ENCODE peak calls at places on chromosomes 16 and 17, in six cellular contexts. W is fibroblast of lung, Q is upper lobe of left lung, E is heart right ventricle, M is H1, H is HCT116. X is an unnamed sample.

GRCh38 chr17:42878123-42878880 is 22.3 kb upstream of the G6PC1 start:
- DNase-seq in M (peak), W (no peak), E (peak), H (no peak), Q (no peak), X (no peak)

GRCh38 chr16:77660311-77660710 is 62.0 kb upstream of the NUDT7 start:
- DNase-seq in W (peak), Q (no peak), M (peak), E (no peak), H (peak), X (no peak)

GRCh38 chr16:29862383-29862883 is 593 bp downstream of the CDIPT start:
- DNase-seq in E (no peak), H (no peak), Q (no peak), M (no peak), W (no peak), X (peak)

GRCh38 chr16:88773812-88774291 is 11.2 kb downstream of the PIEZO1 start:
- DNase-seq in Q (peak), H (no peak), M (no peak), E (peak), W (peak), X (no peak)

GRCh38 chr17:40071720-40072480 is 9.1 kb downstream of the THRA start:
- DNase-seq in Q (peak), W (peak), H (no peak), E (peak), M (no peak), X (no peak)

GRCh38 chr17:52276609-52277008 is 118.1 kb upstream of the CA10 start:
- DNase-seq in M (no peak), E (no peak), Q (no peak), H (no peak), W (no peak), X (no peak)

GRCh38 chr16:15583526-15583925 is 59.4 kb downstream of the MARF1 start:
- DNase-seq in Q (no peak), H (no peak), W (no peak), M (no peak), E (no peak), X (no peak)

GRCh38 chr17:75676461-75676860 is 9.3 kb downstream of the SAP30BP start:
- DNase-seq in H (no peak), M (no peak), Q (no peak), E (no peak), W (no peak), X (no peak)

GRCh38 chr17:51120357-51120738 is 320 bp downstream of the SPAG9 start:
- DNase-seq in Q (peak), H (no peak), M (no peak), W (peak), E (no peak), X (peak)

GRCh38 chr16:15899538-15900100 is 11.2 kb upstream of the CEP20 start:
- DNase-seq in H (peak), E (no peak), W (peak), Q (peak), M (no peak), X (peak)

GRCh38 chr17:34177642-34178041 is 77.4 kb upstream of the CCL2 start:
- DNase-seq in H (no peak), M (no peak), Q (no peak), E (no peak), W (peak), X (no peak)

GRCh38 chr17:36846410-36847292 is 90.6 kb upstream of the LHX1 start:
- DNase-seq in E (no peak), H (no peak), Q (no peak), M (no peak), W (no peak), X (no peak)

GRCh38 chr17:43212641-43213490 is 1.2 kb downstream of the TMEM106A start:
- DNase-seq in E (no peak), Q (no peak), W (no peak), H (no peak), M (no peak), X (no peak)

GRCh38 chr16:88732172-88732960 is 26.1 kb downstream of the CTU2 start:
- DNase-seq in E (no peak), H (no peak), W (no peak), M (no peak), Q (no peak), X (no peak)

DNA sequence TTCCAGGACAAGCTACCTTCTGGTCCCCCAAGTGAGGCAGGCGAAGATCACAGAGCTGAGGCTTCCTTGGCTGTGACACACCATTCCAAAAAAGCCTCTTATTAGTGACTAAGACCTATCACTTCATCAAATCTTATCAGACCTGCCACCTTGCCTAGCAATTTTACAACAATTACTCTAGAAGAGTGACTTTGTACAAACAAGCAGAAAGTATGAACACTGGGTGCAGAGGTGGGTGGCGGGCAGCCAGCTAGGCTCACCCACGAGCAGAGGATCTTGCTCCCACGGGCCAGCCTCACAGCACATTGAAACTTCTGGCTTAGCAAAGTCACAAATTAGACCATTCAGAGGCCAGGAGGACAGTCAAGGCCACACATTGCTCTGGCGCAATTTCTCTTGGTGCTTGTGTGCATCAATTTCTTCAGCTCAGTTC is 2.2 kb upstream of the ICAM2 start:
- DNase-seq in Q (no peak), M (peak), W (no peak), E (no peak), H (no peak), X (no peak)
- H3K27ac ChIP-seq in Q (peak), M (no peak), W (no peak), E (peak), H (no peak), X (no peak)

DNA sequence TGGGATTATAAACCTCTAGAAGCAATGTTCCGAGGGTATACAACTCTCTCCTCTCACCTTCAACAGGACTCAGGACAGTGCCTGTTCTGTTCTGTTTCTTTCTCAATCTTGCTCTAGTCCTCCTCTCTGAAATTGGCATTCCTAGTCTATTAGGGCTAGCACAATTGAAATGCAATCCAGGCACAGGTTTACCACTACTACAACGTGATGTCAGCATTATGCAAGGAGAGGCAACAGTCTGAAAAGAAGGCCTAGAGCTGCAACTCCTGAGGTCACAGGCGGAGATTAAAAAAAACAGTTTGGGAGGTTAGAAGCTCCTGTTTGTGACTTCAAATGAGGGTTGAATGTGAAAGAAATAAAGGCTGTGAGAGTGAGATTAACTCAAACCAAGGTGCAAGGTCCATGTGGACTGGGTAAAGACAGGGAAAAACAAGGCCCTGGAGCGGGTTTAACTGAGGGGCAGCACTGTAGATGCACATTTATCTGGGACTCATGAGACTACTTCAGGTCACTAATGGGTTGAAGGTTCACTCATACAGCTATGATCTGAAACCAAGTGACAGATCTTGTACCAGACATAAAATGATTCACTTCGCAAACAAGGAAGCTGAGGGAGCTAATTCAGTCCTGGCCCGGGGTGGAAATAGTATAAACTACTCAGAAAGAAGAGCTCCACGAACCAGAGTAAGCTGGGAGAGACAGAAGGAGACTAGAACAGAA is 16.8 kb downstream of the AMFR start:
- DNase-seq in H (no peak), E (no peak), M (no peak), W (no peak), Q (no peak), X (no peak)
- H3K27ac ChIP-seq in H (no peak), E (no peak), M (no peak), W (no peak), Q (no peak), X (no peak)

DNA sequence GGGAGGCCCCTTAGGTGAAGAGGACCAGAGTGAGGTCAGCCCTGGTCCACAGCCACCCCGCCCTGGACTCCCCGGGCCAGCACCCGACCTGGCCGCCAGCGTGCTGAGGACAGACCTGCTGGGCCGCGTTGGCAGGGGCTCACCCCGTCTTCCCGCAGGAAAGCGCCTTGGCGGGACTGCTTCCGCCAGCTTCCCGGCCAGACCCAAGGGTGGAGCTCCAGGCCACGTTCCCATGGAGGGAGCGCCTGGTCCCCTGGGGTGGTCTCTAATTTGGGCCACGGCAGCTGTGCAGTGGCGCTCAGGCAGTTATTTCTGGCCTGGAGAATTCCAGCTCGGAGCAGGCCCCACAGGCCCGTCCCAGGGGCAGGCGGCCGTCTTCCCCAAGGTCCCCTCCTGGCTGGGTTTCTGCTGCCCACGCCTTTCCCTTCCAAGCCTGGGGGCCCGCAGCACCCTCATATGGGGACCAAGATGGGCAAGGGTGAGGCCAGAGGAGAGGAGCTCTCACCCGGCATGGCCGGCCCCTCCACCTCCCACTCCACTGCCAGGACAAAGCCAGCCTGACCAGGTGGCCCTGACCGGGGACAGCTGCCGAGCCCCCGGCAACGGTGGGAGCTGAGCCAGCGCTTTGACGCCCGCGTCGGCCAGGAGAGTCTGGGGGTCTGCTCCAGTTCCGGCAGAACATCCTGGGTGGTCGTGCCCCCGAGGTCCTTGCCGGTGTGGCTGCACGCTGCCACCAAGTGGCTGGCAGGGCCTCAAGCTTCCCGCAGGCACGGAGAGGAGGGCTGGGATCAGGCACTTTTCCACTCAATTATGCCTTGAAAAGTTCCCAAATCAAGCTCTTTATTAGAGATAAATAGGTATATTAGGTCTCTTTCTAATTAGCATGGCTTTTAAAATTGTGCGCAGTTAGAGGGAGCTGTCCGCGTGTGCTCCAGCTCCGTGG is 28.1 kb downstream of the CACNA1H start:
- DNase-seq in H (no peak), W (no peak), M (no peak), E (peak), Q (no peak), X (no peak)
- H3K27ac ChIP-seq in H (peak), W (no peak), M (no peak), E (peak), Q (peak), X (no peak)

GRCh38 chr17:33072421-33073175 is 81.0 kb downstream of the SPACA3 start:
- DNase-seq in E (no peak), H (no peak), M (no peak), W (no peak), Q (no peak), X (no peak)

GRCh38 chr17:33073416-33073815 is 81.8 kb downstream of the SPACA3 start:
- DNase-seq in E (no peak), M (no peak), Q (no peak), H (no peak), W (no peak), X (no peak)
- H3K27ac ChIP-seq in E (no peak), M (no peak), Q (no peak), H (no peak), W (no peak), X (no peak)

GRCh38 chr17:35214631-35215273 is 20.6 kb upstream of the SLC35G3 start:
- DNase-seq in Q (no peak), M (no peak), E (no peak), H (no peak), W (no peak), X (no peak)

GRCh38 chr17:35214192-35214591 is 20.0 kb upstream of the SLC35G3 start:
- DNase-seq in E (no peak), H (no peak), M (no peak), W (no peak), Q (no peak), X (no peak)

GRCh38 chr17:35212668-35213067 is 18.5 kb upstream of the SLC35G3 start:
- DNase-seq in W (no peak), E (no peak), M (no peak), H (no peak), Q (no peak), X (no peak)

GRCh38 chr17:35210741-35211140 is 16.5 kb upstream of the SLC35G3 start:
- DNase-seq in Q (no peak), H (no peak), E (no peak), M (no peak), W (no peak), X (no peak)

GRCh38 chr17:35213412-35213925 is 19.3 kb upstream of the SLC35G3 start:
- DNase-seq in W (no peak), E (no peak), Q (no peak), M (no peak), H (no peak), X (no peak)
- H3K27ac ChIP-seq in W (no peak), E (peak), Q (peak), M (no peak), H (no peak), X (no peak)

DNA sequence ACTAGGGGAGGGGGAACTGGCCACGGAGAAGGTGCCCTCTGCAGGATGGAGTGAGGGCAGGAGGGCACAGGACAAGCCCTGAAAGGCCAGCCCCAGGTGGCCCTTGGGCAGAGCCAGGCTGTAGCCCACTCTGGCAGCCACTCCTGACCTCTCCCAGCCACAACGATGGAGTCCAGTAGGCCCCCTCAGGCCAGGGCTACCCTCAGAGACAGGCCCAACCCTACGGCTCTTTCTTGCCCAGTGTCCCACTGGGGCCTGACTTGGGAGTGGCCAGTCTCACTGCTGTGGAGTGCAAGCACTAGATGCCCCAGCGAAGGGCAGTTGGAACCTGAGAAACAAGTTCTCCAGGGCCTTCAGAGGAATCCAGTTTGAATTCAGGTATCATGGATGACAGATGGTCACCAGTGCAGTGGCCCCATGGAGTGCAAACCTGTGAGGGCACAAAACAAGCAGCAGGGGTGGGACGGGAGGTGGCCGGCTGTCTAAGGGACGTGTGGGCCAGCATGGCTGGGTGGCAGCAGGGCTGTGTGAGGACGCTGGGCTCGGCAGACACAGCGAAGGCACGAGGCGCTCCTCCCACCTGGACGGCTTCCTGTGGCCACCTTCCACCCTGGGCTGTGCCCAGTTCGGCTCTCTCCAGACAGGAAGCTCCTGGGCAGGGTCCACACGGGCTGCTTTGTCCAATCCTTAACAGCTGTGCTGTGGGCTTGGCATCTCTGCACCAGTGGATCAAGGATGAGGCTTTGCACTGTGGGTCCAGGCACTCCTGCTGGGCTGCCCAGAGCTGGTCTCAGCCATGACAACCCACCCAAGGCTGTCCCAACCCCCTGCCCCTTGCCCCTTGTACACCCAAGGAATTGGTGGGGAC is 72.1 kb downstream of the AMFR start:
- DNase-seq in E (no peak), H (no peak), M (no peak), Q (peak), W (no peak), X (no peak)
- H3K27ac ChIP-seq in E (no peak), H (no peak), M (no peak), Q (no peak), W (no peak), X (no peak)

DNA sequence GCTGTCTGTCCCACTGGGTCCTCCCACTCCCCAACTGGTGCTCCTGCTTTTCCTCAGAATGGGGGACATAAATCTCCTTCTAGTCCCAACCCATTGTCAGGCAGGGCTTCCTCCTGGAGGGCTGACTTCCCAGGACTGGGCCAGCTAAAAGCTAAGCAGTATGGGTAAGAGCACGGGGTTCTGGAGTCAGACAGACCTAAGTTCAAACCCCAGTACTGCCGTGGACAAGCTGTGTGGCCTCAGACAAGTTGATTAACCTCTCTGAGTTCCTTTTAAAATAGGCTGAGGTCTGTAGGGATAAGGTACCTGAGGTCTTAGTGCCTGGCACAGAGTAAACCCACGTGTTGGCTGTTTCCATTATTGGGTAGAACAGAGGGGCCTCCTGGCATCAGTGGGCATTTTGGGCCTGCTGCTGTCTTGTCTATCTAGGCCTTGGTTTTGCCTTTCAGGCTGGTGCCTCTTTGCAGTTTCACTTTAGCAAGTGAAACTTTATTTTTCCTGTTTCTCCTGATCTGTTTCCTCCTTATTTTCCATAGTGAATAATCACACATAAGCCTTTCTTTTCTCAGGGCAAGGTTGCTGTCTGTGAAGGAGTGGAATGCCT is 114.6 kb downstream of the PRKCB start:
- DNase-seq in H (no peak), Q (no peak), W (no peak), E (no peak), M (no peak), X (no peak)
- H3K27ac ChIP-seq in H (no peak), Q (peak), W (no peak), E (no peak), M (no peak), X (no peak)

GRCh38 chr16:80029381-80029630 is 428.8 kb upstream of the MAF start:
- DNase-seq in Q (no peak), H (no peak), M (no peak), E (no peak), W (no peak), X (no peak)

GRCh38 chr16:80023865-80024264 is 423.3 kb upstream of the MAF start:
- DNase-seq in W (no peak), M (no peak), E (no peak), Q (no peak), H (no peak), X (no peak)

GRCh38 chr16:80027007-80027965 is 426.7 kb upstream of the MAF start:
- DNase-seq in H (no peak), E (peak), M (no peak), W (peak), Q (peak), X (peak)

GRCh38 chr16:80028581-80029380 is 428.2 kb upstream of the MAF start:
- DNase-seq in M (no peak), Q (no peak), H (no peak), W (no peak), E (no peak), X (no peak)

GRCh38 chr16:80024443-80024842 is 423.9 kb upstream of the MAF start:
- DNase-seq in H (no peak), W (no peak), M (no peak), E (no peak), Q (no peak), X (no peak)
- H3K27ac ChIP-seq in H (no peak), W (no peak), M (no peak), E (no peak), Q (no peak), X (no peak)

GRCh38 chr16:10576390-10577304 is 3.8 kb downstream of the EMP2 start:
- DNase-seq in E (no peak), M (no peak), H (no peak), Q (no peak), W (peak), X (no peak)
- H3K27ac ChIP-seq in E (peak), M (no peak), H (no peak), Q (peak), W (no peak), X (no peak)